ENCODE peak calls at places on chromosomes 13 and 19, in seven cellular contexts. J is A549, B is osteoblast, D is adrenal gland, F is mesenchymal stem cell, X is ovary, M is SJSA1. O is an unnamed sample.

GRCh38 chr19:15464394-15465385 is at the start of gene RASAL3:
- DNase-seq in M (no peak), X (no peak), B (peak; percentile 41), F (no peak), J (no peak), D (no peak), O (no peak)

GRCh38 chr13:23790591-23791170 is 98.5 kb downstream of the MIPEP start:
- DNase-seq in F (peak; percentile 65), D (no peak), B (peak; percentile 81), J (no peak), M (no peak), X (no peak), O (no peak)

GRCh38 chr19:50313812-50314536 is 15.2 kb downstream of the KCNC3 start:
- DNase-seq in F (no peak), X (no peak), J (no peak), B (peak; percentile 69), D (no peak), M (no peak), O (no peak)

GRCh38 chr19:804419-805160 is 7.3 kb downstream of the PTBP1 start:
- DNase-seq in J (no peak), B (peak; percentile 85), M (no peak), F (no peak), X (peak; percentile 21), D (no peak), O (no peak)

GRCh38 chr13:26978081-26978860 is 193.3 kb downstream of the USP12 start:
- DNase-seq in M (no peak), F (no peak), X (no peak), D (no peak), B (no peak), J (no peak), O (peak; percentile 27)

GRCh38 chr13:45434556-45435371 is 16.6 kb upstream of the SLC25A30 start:
- DNase-seq in B (no peak), J (no peak), X (no peak), M (no peak), D (no peak), F (no peak), O (no peak)

GRCh38 chr19:5680437-5681368 is at the start of the genes HSD11B1L and MICOS13:
- DNase-seq in D (peak; percentile 99), M (peak; percentile 99), B (peak; percentile 99), J (peak; percentile 98), F (peak; percentile 99), X (peak; percentile 99), O (peak; percentile 97)

GRCh38 chr19:13850910-13851753 is 25.8 kb upstream of the NANOS3 start:
- DNase-seq in F (peak; percentile 96), X (peak; percentile 87), D (peak; percentile 96), B (peak; percentile 99), M (peak; percentile 97), J (peak; percentile 95), O (no peak)

GRCh38 chr19:43738780-43739211 is 16.0 kb downstream of the SMG9 start:
- DNase-seq in X (no peak), M (no peak), F (no peak), J (peak; percentile 45), D (no peak), B (peak; percentile 58), O (no peak)

GRCh38 chr13:79227418-79227817 is 178.6 kb downstream of the RBM26 start:
- DNase-seq in B (no peak), M (no peak), F (no peak), J (no peak), X (no peak), D (no peak), O (no peak)

GRCh38 chr13:20331949-20332348 is 99.8 kb upstream of the GJB6 start:
- DNase-seq in B (no peak), F (no peak), J (no peak), M (no peak), X (no peak), D (no peak), O (no peak)

GRCh38 chr13:97222934-97223710 is 989 bp downstream of the MBNL2 start:
- DNase-seq in B (no peak), D (no peak), X (no peak), M (no peak), F (no peak), J (no peak), O (no peak)

GRCh38 chr19:1232652-1233360 is 5.0 kb downstream of the CBARP start:
- DNase-seq in D (peak; percentile 85), B (peak; percentile 97), X (peak; percentile 86), J (no peak), M (no peak), F (peak; percentile 78), O (no peak)

GRCh38 chr19:12938054-12938535 is 314 bp upstream of the CALR start:
- DNase-seq in M (peak; percentile 99), X (peak; percentile 99), J (peak; percentile 98), D (peak; percentile 100), B (peak; percentile 99), F (peak; percentile 100), O (peak; percentile 98)

GRCh38 chr13:99741979-99742378 is 229.6 kb downstream of the ZIC5 start:
- DNase-seq in B (no peak), F (no peak), X (no peak), D (no peak), J (no peak), M (peak; percentile 40), O (no peak)

GRCh38 chr19:30231408-30232318 is 140.5 kb upstream of the ZNF536 start:
- DNase-seq in J (no peak), B (no peak), M (no peak), D (no peak), F (no peak), X (no peak), O (no peak)

GRCh38 chr19:2289714-2290435 is 7.9 kb upstream of the PEAK3 start:
- DNase-seq in J (no peak), F (no peak), M (no peak), X (no peak), D (no peak), B (peak; percentile 90), O (no peak)

GRCh38 chr19:916645-917322 is 349 bp upstream of the KISS1R start:
- DNase-seq in B (no peak), M (no peak), F (no peak), X (no peak), J (no peak), D (no peak), O (no peak)

GRCh38 chr19:27962260-27962659 is 1250.7 kb downstream of the UQCRFS1 start:
- DNase-seq in D (no peak), F (no peak), X (no peak), B (no peak), J (no peak), M (no peak), O (no peak)

GRCh38 chr13:112332727-112333126 is 43.4 kb upstream of the SPACA7 start:
- DNase-seq in J (no peak), D (no peak), F (no peak), X (no peak), M (no peak), B (no peak), O (no peak)

GRCh38 chr19:54201980-54202379 is 1.3 kb downstream of the RPS9 start:
- DNase-seq in B (no peak), M (no peak), X (no peak), J (no peak), F (peak; percentile 31), D (no peak), O (no peak)

GRCh38 chr19:54201172-54201701 is 579 bp downstream of the RPS9 start:
- DNase-seq in F (no peak), X (no peak), D (no peak), J (no peak), M (no peak), B (no peak), O (no peak)

GRCh38 chr19:54206030-54206830 is 5.6 kb downstream of the RPS9 start:
- DNase-seq in D (peak; percentile 22), X (no peak), F (no peak), B (peak; percentile 8), M (no peak), J (no peak), O (no peak)

GRCh38 chr19:54204767-54205468 is 4.3 kb downstream of the RPS9 start:
- DNase-seq in J (no peak), F (no peak), X (no peak), B (peak; percentile 39), M (no peak), D (no peak), O (no peak)

GRCh38 chr19:54203151-54203611 is 2.5 kb downstream of the RPS9 start:
- DNase-seq in B (no peak), J (peak; percentile 49), M (no peak), F (no peak), D (no peak), X (no peak), O (no peak)
- H3K4me1 ChIP-seq in B (peaks cover 58% of the 10 kb centered on the region), J (peaks cover 67% of the 10 kb centered on the region), M (peaks cover 36% of the 10 kb centered on the region), F (peaks cover 34% of the 10 kb centered on the region), D (peaks cover 39% of the 10 kb centered on the region), X (peaks cover 29% of the 10 kb centered on the region), O (peaks cover 4% of the 10 kb centered on the region)

GRCh38 chr19:46931197-46931596 is 70.4 kb downstream of the ARHGAP35 start:
- DNase-seq in D (no peak), F (no peak), B (no peak), M (no peak), J (no peak), X (no peak), O (no peak)
- H3K4me1 ChIP-seq in D (no peaks in the 10 kb centered on the region), F (peaks cover 11% of the 10 kb centered on the region), B (peaks cover 57% of the 10 kb centered on the region), M (peaks cover 75% of the 10 kb centered on the region), J (peaks cover 89% of the 10 kb centered on the region), X (peaks cover 9% of the 10 kb centered on the region), O (no peaks in the 10 kb centered on the region)

GRCh38 chr13:40611635-40612422 is 54.6 kb downstream of the FOXO1 start:
- DNase-seq in B (no peak), J (no peak), M (no peak), X (no peak), F (no peak), D (no peak), O (no peak)
- H3K4me1 ChIP-seq in B (peaks cover 2% of the 10 kb centered on the region), J (no peaks in the 10 kb centered on the region), M (no peaks in the 10 kb centered on the region), X (peaks cover 39% of the 10 kb centered on the region), F (no peaks in the 10 kb centered on the region), D (peaks cover 37% of the 10 kb centered on the region), O (peaks cover 11% of the 10 kb centered on the region)

GRCh38 chr19:16571689-16572331 is 405 bp downstream of the SLC35E1 start:
- DNase-seq in X (peak; percentile 55), D (peak; percentile 61), B (peak; percentile 92), J (peak; percentile 13), M (no peak), F (peak; percentile 30), O (no peak)

GRCh38 chr19:16573296-16573695 is 1.1 kb upstream of the SLC35E1 start:
- DNase-seq in D (no peak), M (no peak), F (no peak), J (no peak), X (no peak), B (no peak), O (no peak)

GRCh38 chr19:16569609-16570320 is 2.5 kb downstream of the SLC35E1 start:
- DNase-seq in J (no peak), D (no peak), B (no peak), X (no peak), M (no peak), F (no peak), O (no peak)

GRCh38 chr19:16572332-16573211 is at the start of gene SLC35E1:
- DNase-seq in J (peak; percentile 95), M (peak; percentile 95), B (peak; percentile 100), D (peak; percentile 97), F (peak; percentile 96), X (peak; percentile 94), O (peak; percentile 94)

DNA sequence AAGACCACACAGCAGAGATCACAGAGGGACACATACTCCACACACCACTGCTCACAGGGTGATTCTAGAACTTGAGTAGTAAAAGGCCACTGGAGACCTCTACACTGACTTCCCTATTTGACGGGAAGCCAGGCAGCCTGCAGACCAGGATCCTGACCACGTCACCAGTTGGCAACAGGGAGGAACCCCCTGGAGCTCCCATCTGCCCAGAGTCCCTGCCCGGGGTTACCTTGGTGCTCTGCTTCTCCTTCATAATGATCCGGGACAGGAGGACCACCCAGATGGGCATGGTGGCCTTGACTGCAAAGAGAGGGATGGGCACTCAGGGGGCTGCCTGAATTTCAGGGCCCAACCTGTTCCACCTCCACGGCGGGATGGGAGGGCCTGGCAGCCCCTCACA is 932 bp downstream of the SLC35E1 start:
- DNase-seq in X (no peak), F (peak; percentile 51), D (no peak), J (no peak), M (no peak), B (peak; percentile 96), O (no peak)
- H3K4me1 ChIP-seq in X (peaks cover 15% of the 10 kb centered on the region), F (peaks cover 32% of the 10 kb centered on the region), D (peaks cover 16% of the 10 kb centered on the region), J (peaks cover 25% of the 10 kb centered on the region), M (peaks cover 30% of the 10 kb centered on the region), B (peaks cover 26% of the 10 kb centered on the region), O (no peaks in the 10 kb centered on the region)

O was measured in iPS DF 6.9.